ENCODE peak calls at places on chromosomes 5 and 9, in six cellular contexts. B is left ventricle myocardium inferior, V is uterus, L is GM23248, O is right cardiac atrium, F is mucosa of descending colon. D is an unnamed sample.

GRCh38 chr5:131252824-131253171 is 11.1 kb upstream of the CDC42SE2 start:
- DNase-seq in B (peak; percentile 34), V (peak; percentile 29), L (no peak), O (peak; percentile 65), F (no peak), D (peak; percentile 70)

GRCh38 chr5:168708301-168708695 is 129.1 kb upstream of the PANK3 start:
- DNase-seq in B (no peak), V (no peak), L (no peak), O (no peak), F (no peak), D (no peak)

GRCh38 chr5:169753795-169754194 is 116.7 kb downstream of the DOCK2 start:
- DNase-seq in B (no peak), V (no peak), L (peak; percentile 88), O (no peak), F (no peak), D (no peak)

GRCh38 chr5:115096034-115096769 is 73.5 kb downstream of the TRIM36 start:
- DNase-seq in B (no peak), V (no peak), L (no peak), O (no peak), F (no peak), D (no peak)

GRCh38 chr5:150469718-150470470 is 20.4 kb upstream of the RPS14 start:
- DNase-seq in B (no peak), V (no peak), L (peak; percentile 98), O (no peak), F (no peak), D (no peak)

GRCh38 chr9:86410281-86410680 is 56.1 kb upstream of the TUT7 start:
- DNase-seq in B (no peak), V (no peak), L (no peak), O (no peak), F (no peak), D (no peak)

GRCh38 chr5:32916648-32917047 is 205.5 kb downstream of the NPR3 start:
- DNase-seq in B (no peak), V (no peak), L (peak; percentile 62), O (peak; percentile 52), F (peak; percentile 32), D (no peak)

GRCh38 chr5:43236633-43237355 is 44.8 kb downstream of the NIM1K start:
- DNase-seq in B (no peak), V (no peak), L (no peak), O (no peak), F (no peak), D (no peak)

GRCh38 chr5:155587458-155587857 is 573.9 kb downstream of the KIF4B start:
- DNase-seq in B (no peak), V (no peak), L (no peak), O (no peak), F (no peak), D (no peak)

GRCh38 chr9:23799521-23799920 is 26.5 kb downstream of the ELAVL2 start:
- DNase-seq in B (no peak), V (no peak), L (no peak), O (no peak), F (no peak), D (no peak)

DNA sequence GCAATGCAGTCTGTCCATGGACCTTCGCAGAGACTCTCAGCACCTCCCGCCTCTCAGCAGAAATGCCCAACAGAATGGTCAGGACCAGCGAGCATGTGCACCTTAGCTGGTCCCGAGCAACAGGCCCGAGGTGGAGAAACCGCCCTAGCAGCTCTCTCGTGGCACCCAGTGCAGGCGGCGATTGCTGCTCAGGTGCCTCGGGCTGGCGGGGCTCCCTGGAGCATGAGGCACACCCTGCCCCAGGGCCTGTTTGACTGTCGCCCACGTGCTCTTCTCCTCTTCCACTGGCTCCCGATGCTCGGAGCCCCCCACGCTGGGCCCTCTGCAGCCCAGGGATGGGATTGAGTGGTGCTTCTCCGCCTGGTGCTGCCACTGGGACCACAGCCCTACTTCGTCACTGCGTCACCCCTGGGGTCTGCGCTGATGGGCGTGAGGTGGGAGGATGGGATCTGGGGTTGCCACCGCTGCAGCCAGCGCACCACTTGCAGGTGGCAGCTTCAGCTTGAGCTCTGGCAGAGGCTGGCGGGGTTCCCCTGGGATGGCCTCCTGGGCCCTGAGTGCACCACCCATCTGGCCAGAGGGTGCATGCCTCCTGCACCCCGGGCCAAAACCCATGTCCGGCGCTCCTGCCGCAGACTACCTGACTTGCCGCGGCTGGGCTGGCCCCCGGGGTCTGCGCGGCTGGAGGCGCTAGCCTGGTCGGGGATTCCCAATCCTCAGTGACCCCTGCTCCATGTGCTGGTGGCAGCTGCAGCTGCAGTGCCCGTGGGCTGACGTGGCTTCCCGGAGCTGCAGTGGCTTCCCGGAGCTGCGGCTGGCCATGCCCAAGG is 244.2 kb downstream of the FOXD4L6 start:
- DNase-seq in B (peak; percentile 15), V (no peak), L (no peak), O (peak; percentile 47), F (peak; percentile 24), D (peak; percentile 62)
- H3K9me3 ChIP-seq in B (peaks cover 100% of the 10 kb centered on the region), V (peaks cover 83% of the 10 kb centered on the region), L (peaks cover 4% of the 10 kb centered on the region), O (no peaks in the 10 kb centered on the region), F (peaks cover 100% of the 10 kb centered on the region), D (peaks cover 67% of the 10 kb centered on the region)

DNA sequence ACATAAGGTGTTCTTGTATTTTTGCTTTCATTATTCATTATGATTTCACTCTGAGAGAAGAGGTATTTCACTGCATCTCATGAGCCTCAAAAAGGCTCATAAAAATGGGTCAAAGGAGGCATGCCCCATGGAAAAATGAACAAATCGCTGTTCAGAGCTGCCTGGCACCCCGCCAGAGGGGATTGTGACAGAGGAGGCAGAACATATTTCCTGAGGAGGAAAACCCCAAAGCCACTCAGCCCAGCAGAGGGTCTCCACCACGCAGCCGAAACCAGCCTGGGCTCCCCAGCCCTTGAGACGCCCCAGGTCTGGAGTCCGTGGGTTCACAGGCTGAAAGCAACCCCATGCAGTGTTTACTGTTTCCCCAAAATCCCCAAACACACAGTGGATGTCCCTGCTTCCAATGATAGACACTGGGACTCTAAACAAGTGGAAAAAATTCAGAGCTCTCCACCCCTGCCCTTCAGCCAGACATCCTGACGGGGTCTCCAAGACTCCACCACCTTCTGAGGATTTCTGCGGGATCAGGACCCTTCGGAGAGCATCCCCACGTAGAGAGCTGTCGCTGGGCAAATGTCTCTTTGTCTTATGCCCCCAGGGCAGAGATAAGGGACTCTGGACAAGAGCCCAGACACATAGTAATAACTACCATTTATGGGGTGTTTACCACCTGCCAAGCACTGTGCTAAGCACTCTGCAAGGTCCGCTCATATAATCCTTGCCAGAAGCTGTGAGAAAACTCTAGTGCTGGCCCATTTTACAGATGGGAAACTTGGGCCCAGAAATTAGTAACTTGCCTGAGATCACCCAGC is 122.3 kb downstream of the PAX5 start:
- DNase-seq in B (no peak), V (no peak), L (no peak), O (no peak), F (no peak), D (peak; percentile 54)
- H3K9me3 ChIP-seq in B (peaks cover 14% of the 10 kb centered on the region), V (no peaks in the 10 kb centered on the region), L (no peaks in the 10 kb centered on the region), O (no peaks in the 10 kb centered on the region), F (no peaks in the 10 kb centered on the region), D (no peaks in the 10 kb centered on the region)

DNA sequence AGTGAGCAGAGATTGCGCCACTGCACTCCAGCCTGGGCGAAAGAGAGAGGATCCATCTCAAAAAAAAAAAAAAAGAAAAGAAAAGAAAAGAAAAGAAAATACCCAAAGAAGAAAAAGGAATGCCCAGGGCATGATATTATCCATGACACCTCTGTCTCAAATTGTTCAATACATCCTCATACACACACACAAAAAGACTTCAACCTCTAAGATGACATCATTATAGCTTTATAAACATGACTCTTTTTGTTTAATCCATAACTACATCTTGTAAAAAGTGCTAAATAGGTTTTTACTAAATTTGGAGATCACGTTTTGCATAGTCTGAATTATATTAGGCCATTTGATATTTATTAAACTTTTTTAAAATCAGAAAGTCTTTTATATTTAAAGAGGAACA is 33.1 kb downstream of the ANKRD31 start:
- DNase-seq in B (no peak), V (no peak), L (no peak), O (no peak), F (no peak), D (no peak)
- H3K9me3 ChIP-seq in B (no peaks in the 10 kb centered on the region), V (no peaks in the 10 kb centered on the region), L (no peaks in the 10 kb centered on the region), O (no peaks in the 10 kb centered on the region), F (no peaks in the 10 kb centered on the region), D (no peaks in the 10 kb centered on the region)

GRCh38 chr9:129701549-129701948 is 36.1 kb downstream of the PRRX2 start:
- DNase-seq in B (no peak), V (no peak), L (no peak), O (no peak), F (no peak), D (no peak)

GRCh38 chr9:129703121-129703520 is 37.7 kb downstream of the PRRX2 start:
- DNase-seq in B (no peak), V (no peak), L (peak; percentile 56), O (no peak), F (no peak), D (no peak)

GRCh38 chr9:129703667-129704355 is 38.4 kb downstream of the PRRX2 start:
- DNase-seq in B (no peak), V (peak; percentile 42), L (peak; percentile 95), O (peak; percentile 68), F (peak; percentile 38), D (peak; percentile 82)

GRCh38 chr9:129702563-129702962 is 37.1 kb downstream of the PRRX2 start:
- DNase-seq in B (no peak), V (no peak), L (peak; percentile 97), O (no peak), F (peak; percentile 85), D (no peak)

GRCh38 chr9:129704797-129705196 is 39.4 kb downstream of the PRRX2 start:
- DNase-seq in B (no peak), V (no peak), L (no peak), O (no peak), F (no peak), D (no peak)
- H3K9me3 ChIP-seq in B (no peaks in the 10 kb centered on the region), V (no peaks in the 10 kb centered on the region), L (no peaks in the 10 kb centered on the region), O (no peaks in the 10 kb centered on the region), F (no peaks in the 10 kb centered on the region), D (no peaks in the 10 kb centered on the region)

GRCh38 chr9:87803166-87803565 is 77.2 kb downstream of the CTSL start:
- DNase-seq in B (no peak), V (no peak), L (no peak), O (peak; percentile 37), F (no peak), D (no peak)
- H3K9me3 ChIP-seq in B (peaks cover 4% of the 10 kb centered on the region), V (no peaks in the 10 kb centered on the region), L (no peaks in the 10 kb centered on the region), O (no peaks in the 10 kb centered on the region), F (no peaks in the 10 kb centered on the region), D (no peaks in the 10 kb centered on the region)

GRCh38 chr9:75451505-75451904 is 363.2 kb downstream of the OSTF1 start:
- DNase-seq in B (no peak), V (peak; percentile 58), L (peak; percentile 4), O (peak; percentile 51), F (no peak), D (no peak)

GRCh38 chr9:75452512-75452911 is 364.2 kb downstream of the OSTF1 start:
- DNase-seq in B (no peak), V (no peak), L (no peak), O (no peak), F (no peak), D (no peak)

GRCh38 chr9:75448281-75448680 is 360.0 kb downstream of the OSTF1 start:
- DNase-seq in B (no peak), V (no peak), L (peak; percentile 6), O (peak; percentile 45), F (no peak), D (no peak)

GRCh38 chr9:75448955-75449354 is 360.6 kb downstream of the OSTF1 start:
- DNase-seq in B (no peak), V (no peak), L (no peak), O (no peak), F (no peak), D (no peak)

DNA sequence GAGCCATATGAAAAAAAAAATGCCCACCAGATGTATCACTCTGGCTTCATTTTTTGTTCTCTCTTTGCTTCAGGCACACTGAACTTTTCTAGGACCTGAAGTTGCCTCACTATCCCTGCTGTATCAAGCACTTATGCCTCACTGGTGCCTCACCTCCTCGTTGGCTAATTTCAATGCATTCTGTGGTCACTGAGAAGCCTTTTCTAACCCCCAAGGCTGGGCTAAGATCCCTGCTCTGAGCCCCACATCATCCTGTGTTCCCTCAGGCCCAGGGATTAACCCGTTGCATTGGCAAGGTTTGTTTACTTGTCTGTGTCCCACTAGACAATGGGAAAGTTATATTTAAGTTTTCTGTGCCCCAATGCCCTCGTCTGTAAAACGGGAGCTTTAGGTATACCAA is 362.7 kb downstream of the OSTF1 start:
- DNase-seq in B (no peak), V (peak; percentile 15), L (peak; percentile 2), O (no peak), F (no peak), D (no peak)
- H3K9me3 ChIP-seq in B (no peaks in the 10 kb centered on the region), V (no peaks in the 10 kb centered on the region), L (no peaks in the 10 kb centered on the region), O (no peaks in the 10 kb centered on the region), F (no peaks in the 10 kb centered on the region), D (no peaks in the 10 kb centered on the region)

D was measured in sigmoid colon.